ENCODE peak calls at places on chromosomes 12 and 14, in five cellular contexts. P is uterus; H is fibroblast of pulmonary artery; J is CD4-positive, alpha-beta T cell; G is body of pancreas. Y is an unnamed sample.

GRCh38 chr14:63860146-63860545 is 7.3 kb downstream of the SYNE2 start:
- DNase-seq in P (no peak), H (no peak), J (no peak), G (no peak), Y (no peak)

GRCh38 chr14:24351517-24351916 is 11.7 kb upstream of the RIPK3 start:
- DNase-seq in P (no peak), H (peak; percentile 41), J (no peak), G (no peak), Y (no peak)

GRCh38 chr14:102407258-102407657 is 44.5 kb downstream of the TECPR2 start:
- DNase-seq in P (no peak), H (no peak), J (no peak), G (no peak), Y (no peak)

GRCh38 chr12:32051511-32052299 is 54.9 kb upstream of the BICD1 start:
- DNase-seq in P (no peak), H (peak; percentile 77), J (no peak), G (no peak), Y (no peak)

GRCh38 chr12:102437511-102437910 is 42.9 kb downstream of the IGF1 start:
- DNase-seq in P (no peak), H (no peak), J (no peak), G (no peak), Y (no peak)

GRCh38 chr14:75231320-75231719 is 47.3 kb upstream of the FOS start:
- DNase-seq in P (no peak), H (no peak), J (no peak), G (no peak), Y (no peak)

GRCh38 chr14:90421001-90421580 is 24.3 kb downstream of the CALM1 start:
- DNase-seq in P (no peak), H (no peak), J (no peak), G (no peak), Y (no peak)

GRCh38 chr14:98756749-98757148 is 515.2 kb downstream of the BCL11B start:
- DNase-seq in P (no peak), H (no peak), J (no peak), G (no peak), Y (no peak)

GRCh38 chr14:74407021-74407800 is 18.8 kb downstream of the SYNDIG1L start:
- DNase-seq in P (no peak), H (no peak), J (no peak), G (no peak), Y (no peak)

GRCh38 chr12:75666980-75667359 is 155.6 kb upstream of the KRR1 start:
- DNase-seq in P (no peak), H (peak; percentile 78), J (no peak), G (no peak), Y (no peak)

GRCh38 chr12:122127839-122128238 is 46.2 kb downstream of the IL31 start:
- DNase-seq in P (no peak), H (no peak), J (no peak), G (no peak), Y (no peak)

GRCh38 chr12:132908145-132909029 is 21.0 kb upstream of the CHFR start:
- DNase-seq in P (peak; percentile 98), H (peak; percentile 99), J (peak; percentile 98), G (peak; percentile 97), Y (peak; percentile 71)

GRCh38 chr12:47554046-47554653 is 151.7 kb downstream of the RPAP3 start:
- DNase-seq in P (no peak), H (no peak), J (no peak), G (no peak), Y (no peak)

GRCh38 chr12:112096667-112097066 is 11.9 kb downstream of the NAA25 start:
- DNase-seq in P (no peak), H (peak; percentile 35), J (no peak), G (no peak), Y (no peak)

GRCh38 chr14:87250992-87251391 is 742.0 kb downstream of the GALC start:
- DNase-seq in P (no peak), H (no peak), J (no peak), G (no peak), Y (no peak)

GRCh38 chr12:44287545-44287944 is 451.7 kb downstream of the TMEM117 start:
- DNase-seq in P (no peak), H (peak; percentile 11), J (no peak), G (no peak), Y (no peak)

GRCh38 chr12:26369588-26369987 is 174.2 kb downstream of the SSPN start:
- DNase-seq in P (no peak), H (peak; percentile 79), J (no peak), G (no peak), Y (no peak)

GRCh38 chr12:43637116-43637515 is 85.1 kb upstream of the ADAMTS20 start:
- DNase-seq in P (no peak), H (no peak), J (no peak), G (no peak), Y (no peak)

GRCh38 chr12:113862570-113863454 is 103.3 kb downstream of the RBM19 start:
- DNase-seq in P (no peak), H (peak; percentile 95), J (no peak), G (no peak), Y (no peak)

GRCh38 chr12:48925218-48925871 is at the start of gene FKBP11:
- DNase-seq in P (peak; percentile 57), H (peak; percentile 57), J (peak; percentile 74), G (peak; percentile 71), Y (peak; percentile 46)

GRCh38 chr12:73159952-73160351 is 887.8 kb downstream of the TRHDE start:
- DNase-seq in P (no peak), H (no peak), J (no peak), G (no peak), Y (no peak)

GRCh38 chr12:101746661-101747060 is 7.4 kb upstream of the SYCP3 start:
- DNase-seq in P (no peak), H (peak; percentile 6), J (no peak), G (peak; percentile 70), Y (no peak)

GRCh38 chr12:26121841-26122680 is 2.8 kb downstream of the BHLHE41 start:
- DNase-seq in P (no peak), H (peak; percentile 33), J (no peak), G (peak; percentile 37), Y (no peak)

GRCh38 chr14:74551431-74551830 is 57.9 kb downstream of the ISCA2 start:
- DNase-seq in P (no peak), H (no peak), J (no peak), G (no peak), Y (no peak)

GRCh38 chr12:57006809-57007475 is 596 bp upstream of the ZBTB39 start:
- DNase-seq in P (no peak), H (no peak), J (peak; percentile 16), G (no peak), Y (no peak)

GRCh38 chr12:58819945-58820344 is 100.4 kb downstream of the LRIG3 start:
- DNase-seq in P (no peak), H (no peak), J (no peak), G (no peak), Y (no peak)

GRCh38 chr12:124238886-124239285 is 56.0 kb upstream of the RFLNA start:
- DNase-seq in P (no peak), H (no peak), J (no peak), G (no peak), Y (no peak)

GRCh38 chr14:46580941-46581671 is 70.5 kb downstream of the RPL10L start:
- DNase-seq in P (no peak), H (peak; percentile 45), J (no peak), G (peak; percentile 4), Y (no peak)

GRCh38 chr14:90039253-90040010 is 22.4 kb upstream of the KCNK13 start:
- DNase-seq in P (no peak), H (no peak), J (no peak), G (no peak), Y (no peak)

GRCh38 chr12:97967831-97968230 is 505.2 kb downstream of the RMST start:
- DNase-seq in P (no peak), H (no peak), J (no peak), G (no peak), Y (no peak)

GRCh38 chr14:61025239-61026223 is 44.5 kb downstream of the SLC38A6 start:
- DNase-seq in P (peak; percentile 43), H (peak; percentile 85), J (peak; percentile 18), G (peak; percentile 73), Y (peak; percentile 25)

GRCh38 chr12:14769462-14769836 is 33.8 kb downstream of the WBP11 start:
- DNase-seq in P (peak; percentile 41), H (peak; percentile 35), J (no peak), G (peak; percentile 56), Y (no peak)

DNA sequence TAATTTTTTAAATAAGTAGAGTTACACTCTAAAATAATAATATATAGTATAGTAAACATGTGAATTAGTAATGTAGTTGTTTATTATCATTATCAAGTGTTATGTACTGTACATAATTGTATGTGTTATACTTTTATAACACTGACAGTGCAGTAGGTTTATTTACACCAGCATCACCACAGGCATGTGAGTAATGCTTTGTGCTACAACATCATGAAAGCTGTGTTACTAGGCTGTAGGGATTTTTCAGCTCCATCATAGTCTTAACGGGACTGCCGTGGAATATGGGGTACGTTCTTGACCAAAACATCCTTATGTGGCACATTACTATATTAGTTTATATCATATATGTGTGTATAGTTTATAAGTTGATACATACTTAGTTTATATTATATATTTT is 8.6 kb downstream of the FNTB start:
- DNase-seq in P (no peak), H (no peak), J (no peak), G (no peak), Y (no peak)
- TF ChIP-seq CTCF in P (no peak), H (no peak), J (no peak), G (no peak), Y (no peak)

DNA sequence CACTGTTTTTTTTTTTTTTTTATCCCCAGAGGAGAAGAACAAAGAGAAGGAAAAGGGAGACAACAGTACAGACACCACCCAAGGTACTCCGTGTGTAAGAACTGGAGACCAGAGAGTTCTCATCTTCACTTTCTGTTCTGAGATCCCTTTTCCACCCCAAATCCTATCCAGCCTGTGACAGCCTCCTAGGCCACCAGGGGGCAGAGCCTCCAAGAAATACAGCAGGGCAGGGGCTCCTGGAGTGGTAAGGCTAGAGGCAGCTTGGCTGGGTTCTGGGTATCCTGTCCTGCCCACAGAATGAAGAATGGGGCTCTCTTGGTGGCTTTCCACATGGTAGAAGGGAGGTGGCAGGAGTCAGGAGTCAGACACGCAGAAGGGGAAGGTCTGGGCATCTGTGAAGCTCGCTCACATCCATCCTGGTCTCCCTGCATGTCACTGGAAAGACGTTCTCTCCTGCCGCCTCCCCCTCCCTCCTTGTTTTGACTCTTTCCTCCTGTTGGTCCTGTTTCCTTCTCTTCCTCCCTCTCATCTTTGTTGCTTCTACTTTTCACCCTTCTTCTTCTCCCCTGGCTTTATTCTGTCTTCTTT is 12.0 kb downstream of the CLSTN3 start:
- DNase-seq in P (no peak), H (peak; percentile 65), J (peak; percentile 43), G (peak; percentile 46), Y (peak; percentile 56)
- TF ChIP-seq CTCF in P (peak; percentile 45), H (peak; percentile 90), J (peak; percentile 48), G (peak; percentile 27), Y (no peak)

GRCh38 chr12:40106655-40107054 is 774 bp upstream of the SLC2A13 start:
- DNase-seq in P (no peak), H (no peak), J (no peak), G (no peak), Y (no peak)

GRCh38 chr12:40104461-40105264 is 1.2 kb downstream of the SLC2A13 start:
- DNase-seq in P (no peak), H (no peak), J (no peak), G (peak; percentile 15), Y (no peak)

GRCh38 chr12:40105515-40106201 is at the start of gene SLC2A13:
- DNase-seq in P (peak; percentile 77), H (peak; percentile 66), J (peak; percentile 61), G (peak; percentile 79), Y (peak; percentile 37)

GRCh38 chr12:40106202-40106533 is 287 bp upstream of the SLC2A13 start:
- DNase-seq in P (no peak), H (no peak), J (no peak), G (no peak), Y (no peak)

GRCh38 chr12:40105265-40105514 is 691 bp downstream of the SLC2A13 start:
- DNase-seq in P (peak; percentile 36), H (no peak), J (no peak), G (no peak), Y (no peak)
- TF ChIP-seq CTCF in P (no peak), H (no peak), J (no peak), G (no peak), Y (no peak)

GRCh38 chr14:45362505-45362904 is 109.5 kb upstream of the MIS18BP1 start:
- DNase-seq in P (no peak), H (no peak), J (no peak), G (no peak), Y (no peak)
- TF ChIP-seq CTCF in P (no peak), H (no peak), J (no peak), G (no peak), Y (no peak)

Y was measured in omental fat pad.